ENCODE peak calls at places on chromosomes 16 and 17, in nine cellular contexts. K is psoas muscle; P is tibial nerve; V is thoracic aorta; B is transverse colon; Z is AG04450; T is CD8-positive, alpha-beta memory T cell; W is heart right ventricle; R is left ventricle myocardium inferior. D is an unnamed sample.

GRCh38 chr17:31226373-31226772 is 70.7 kb downstream of the OMG start:
- DNase-seq in R (no peak), W (no peak), T (no peak), B (no peak), K (no peak), V (no peak), Z (no peak), P (no peak), D (no peak)

GRCh38 chr16:2825899-2826298 is 4.2 kb upstream of the ZG16B start:
- DNase-seq in P (no peak), W (no peak), R (no peak), T (no peak), B (peak), K (peak), Z (no peak), V (no peak), D (peak)

GRCh38 chr16:79286646-79287423 is 313.7 kb downstream of the MAF start:
- DNase-seq in W (no peak), K (peak), Z (no peak), P (peak), T (peak), V (no peak), B (peak), R (peak), D (peak)

GRCh38 chr16:65068151-65068740 is 53.6 kb downstream of the CDH11 start:
- DNase-seq in W (no peak), R (no peak), T (no peak), P (peak), K (no peak), B (no peak), V (no peak), Z (no peak), D (no peak)

GRCh38 chr17:70588003-70588402 is 418.7 kb downstream of the KCNJ2 start:
- DNase-seq in W (no peak), R (no peak), T (no peak), V (no peak), B (no peak), K (no peak), Z (no peak), P (no peak), D (no peak)

GRCh38 chr17:78640700-78641099 is 63.5 kb upstream of the DNAH17 start:
- DNase-seq in W (no peak), P (no peak), K (no peak), R (no peak), B (no peak), T (no peak), Z (no peak), V (no peak), D (no peak)

GRCh38 chr17:38922538-38923291 is 2.7 kb upstream of the LASP1NB start:
- DNase-seq in R (no peak), Z (no peak), T (no peak), P (peak), W (peak), K (peak), V (no peak), B (peak), D (peak)

GRCh38 chr17:79737922-79738578 is 7.3 kb downstream of the ENPP7 start:
- DNase-seq in K (no peak), P (no peak), B (no peak), W (no peak), R (no peak), Z (no peak), T (no peak), V (no peak), D (no peak)

GRCh38 chr16:67528222-67528869 is at the start of gene RIPOR1:
- DNase-seq in R (peak), P (no peak), V (no peak), W (peak), Z (no peak), B (peak), T (peak), K (peak), D (peak)

GRCh38 chr16:50207652-50208051 is 54.5 kb downstream of the TENT4B start:
- DNase-seq in K (no peak), T (no peak), P (no peak), Z (no peak), W (peak), R (no peak), V (no peak), B (no peak), D (no peak)

GRCh38 chr17:7441202-7441705 is 1.9 kb downstream of the FGF11 start:
- DNase-seq in P (no peak), W (no peak), Z (no peak), B (no peak), T (no peak), V (no peak), R (no peak), K (no peak), D (peak)

GRCh38 chr17:79002796-79003593 is 6.6 kb downstream of the CANT1 start:
- DNase-seq in R (no peak), P (no peak), Z (no peak), V (no peak), B (no peak), W (no peak), K (no peak), T (no peak), D (peak)

GRCh38 chr16:24925163-24925562 is 79.4 kb downstream of the SLC5A11 start:
- DNase-seq in R (no peak), Z (no peak), K (no peak), T (no peak), P (no peak), W (no peak), B (no peak), V (no peak), D (no peak)

GRCh38 chr16:75237398-75238131 is 13.9 kb downstream of the BCAR1 start:
- DNase-seq in T (no peak), B (no peak), P (no peak), W (no peak), V (no peak), R (no peak), K (peak), Z (no peak), D (no peak)

GRCh38 chr17:7579839-7580630 is 597 bp downstream of the CD68 start:
- DNase-seq in W (no peak), P (peak), K (no peak), R (no peak), V (no peak), B (no peak), T (no peak), Z (no peak), D (no peak)

GRCh38 chr16:17068524-17068923 is 402.2 kb downstream of the XYLT1 start:
- DNase-seq in B (no peak), P (no peak), W (no peak), Z (no peak), R (no peak), V (no peak), T (no peak), K (no peak), D (no peak)

GRCh38 chr17:44785921-44786320 is 27.1 kb downstream of the ADAM11 start:
- DNase-seq in W (no peak), R (no peak), V (no peak), K (no peak), Z (no peak), P (no peak), T (no peak), B (no peak), D (peak)
- H3K27ac ChIP-seq in W (peak), R (peak), V (no peak), K (no peak), Z (no peak), P (no peak), T (no peak), B (no peak), D (no peak)

GRCh38 chr17:48616719-48617514 is 1.8 kb upstream of the HOXB8 start:
- DNase-seq in V (no peak), K (no peak), R (no peak), B (no peak), Z (no peak), P (no peak), W (no peak), T (no peak), D (no peak)
- H3K27ac ChIP-seq in V (no peak), K (no peak), R (no peak), B (no peak), Z (no peak), P (no peak), W (no peak), T (no peak), D (no peak)

GRCh38 chr17:44043326-44043725 is 23.1 kb downstream of the LSM12 start:
- DNase-seq in B (no peak), R (no peak), K (no peak), W (no peak), T (no peak), V (no peak), P (no peak), Z (peak), D (no peak)
- H3K27ac ChIP-seq in B (peak), R (peak), K (peak), W (peak), T (no peak), V (peak), P (peak), Z (peak), D (no peak)

GRCh38 chr17:64149196-64149595 is 19.3 kb upstream of the ERN1 start:
- DNase-seq in T (no peak), B (no peak), R (no peak), Z (no peak), W (no peak), P (no peak), V (no peak), K (no peak), D (peak)
- H3K27ac ChIP-seq in T (no peak), B (no peak), R (peak), Z (no peak), W (peak), P (no peak), V (no peak), K (peak), D (no peak)

GRCh38 chr17:920190-920589 is 59.4 kb downstream of the NXN start:
- DNase-seq in Z (no peak), K (peak), R (no peak), P (no peak), B (no peak), T (no peak), W (no peak), V (no peak), D (no peak)

GRCh38 chr17:918102-918740 is 61.4 kb downstream of the NXN start:
- DNase-seq in P (no peak), R (no peak), K (no peak), B (no peak), Z (no peak), T (no peak), V (no peak), W (peak), D (no peak)

GRCh38 chr17:916315-916714 is 63.3 kb downstream of the NXN start:
- DNase-seq in V (no peak), B (no peak), W (no peak), Z (no peak), R (no peak), P (no peak), K (no peak), T (no peak), D (no peak)

GRCh38 chr17:915416-916201 is 64.0 kb downstream of the NXN start:
- DNase-seq in B (no peak), K (peak), W (peak), R (no peak), V (no peak), Z (no peak), T (no peak), P (peak), D (no peak)

DNA sequence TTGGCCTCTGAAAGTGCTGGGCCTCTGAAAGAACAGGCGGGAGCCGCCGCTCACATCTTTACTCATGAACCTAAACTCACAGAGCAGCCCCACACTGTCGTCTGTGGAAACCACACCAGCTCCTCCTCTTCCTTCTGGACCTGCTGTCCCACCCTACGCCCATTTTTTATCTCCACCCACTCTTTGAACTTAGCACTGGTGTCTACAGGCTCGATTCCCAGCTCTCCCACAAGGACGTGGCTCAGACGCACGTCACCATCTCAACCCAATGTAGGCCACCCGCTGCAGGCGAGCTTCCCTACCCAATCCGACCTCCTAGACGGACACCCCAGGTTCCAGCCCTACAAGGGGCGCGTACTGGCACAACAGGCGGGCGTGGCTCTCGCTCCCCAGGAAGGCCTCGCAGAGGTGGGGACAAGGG is 62.2 kb downstream of the NXN start:
- DNase-seq in K (no peak), Z (no peak), V (no peak), R (no peak), B (no peak), W (peak), T (no peak), P (no peak), D (no peak)
- H3K27ac ChIP-seq in K (peak), Z (peak), V (peak), R (peak), B (peak), W (peak), T (no peak), P (peak), D (peak)